ENCODE peak calls at places on chromosomes 2 and 18, in nine cellular contexts. O is MM.1S; Z is naive thymus-derived CD4-positive, alpha-beta T cell; D is CD4-positive, CD25-positive, alpha-beta regulatory T cell; R is tibial artery; S is WERI-Rb-1; H is GM23248; B is body of pancreas; I is heart left ventricle. A is an unnamed sample.

GRCh38 chr2:217223222-217223930 is 363.5 kb upstream of the TNP1 start:
- DNase-seq in R (peak; percentile 33), S (no peak), Z (no peak), B (no peak), I (no peak), O (peak; percentile 56), D (no peak), H (peak; percentile 86), A (peak; percentile 70)

GRCh38 chr2:223855426-223855825 is 18.0 kb upstream of the AP1S3 start:
- DNase-seq in O (no peak), R (no peak), I (no peak), S (no peak), Z (no peak), B (no peak), H (peak; percentile 24), D (no peak), A (no peak)

GRCh38 chr2:240189686-240190085 is 49.2 kb upstream of the OTOS start:
- DNase-seq in O (no peak), H (no peak), I (no peak), B (no peak), S (no peak), D (no peak), R (no peak), Z (no peak), A (no peak)

GRCh38 chr2:3105814-3106569 is 271.6 kb downstream of the EIPR1 start:
- DNase-seq in O (no peak), B (no peak), I (no peak), D (no peak), Z (no peak), R (no peak), S (no peak), H (no peak), A (no peak)

GRCh38 chr2:2683581-2683980 is 352.5 kb upstream of the MYT1L start:
- DNase-seq in H (no peak), D (no peak), S (no peak), I (no peak), R (no peak), B (no peak), Z (no peak), O (no peak), A (no peak)

GRCh38 chr2:62501794-62502500 is 4.0 kb downstream of the TMEM17 start:
- DNase-seq in R (no peak), O (no peak), D (no peak), H (peak; percentile 69), Z (no peak), I (no peak), B (no peak), S (no peak), A (no peak)

GRCh38 chr2:203453858-203454451 is 81.1 kb downstream of the RAPH1 start:
- DNase-seq in O (peak; percentile 49), R (no peak), S (no peak), H (peak; percentile 73), Z (peak; percentile 41), B (peak; percentile 9), I (peak; percentile 20), D (peak; percentile 8), A (no peak)

GRCh38 chr2:215517391-215517790 is 81.5 kb upstream of the FN1 start:
- DNase-seq in D (no peak), H (no peak), B (no peak), O (no peak), S (no peak), R (no peak), Z (no peak), I (no peak), A (no peak)

GRCh38 chr18:32714571-32715148 is 58.2 kb downstream of the KLHL14 start:
- DNase-seq in Z (peak; percentile 12), R (no peak), D (no peak), H (peak; percentile 62), S (peak; percentile 39), O (peak; percentile 60), B (peak; percentile 59), I (no peak), A (no peak)

GRCh38 chr2:145846986-145847385 is 1327.1 kb upstream of the ZEB2 start:
- DNase-seq in H (peak; percentile 35), R (no peak), D (no peak), I (no peak), Z (no peak), O (no peak), S (no peak), B (no peak), A (no peak)

GRCh38 chr2:180980943-180981898 is 816 bp downstream of the UBE2E3 start:
- DNase-seq in I (peak; percentile 40), R (no peak), B (peak; percentile 44), O (peak; percentile 44), H (peak; percentile 71), D (no peak), S (peak; percentile 14), Z (peak; percentile 33), A (no peak)

GRCh38 chr2:203440671-203441070 is 94.4 kb downstream of the RAPH1 start:
- DNase-seq in H (no peak), S (no peak), R (no peak), B (no peak), I (no peak), O (no peak), D (no peak), Z (no peak), A (no peak)

GRCh38 chr18:66599190-66599589 is 4.7 kb downstream of the CDH19 start:
- DNase-seq in B (no peak), D (no peak), H (no peak), O (no peak), Z (no peak), R (no peak), S (no peak), I (no peak), A (no peak)

GRCh38 chr2:10407841-10408648 is 40.1 kb downstream of the ODC1 start:
- DNase-seq in S (no peak), B (peak; percentile 93), I (no peak), R (peak; percentile 62), D (peak; percentile 21), H (peak; percentile 95), O (peak; percentile 81), Z (peak; percentile 38), A (peak; percentile 77)

GRCh38 chr2:10406491-10406890 is 41.6 kb downstream of the ODC1 start:
- DNase-seq in S (no peak), Z (no peak), H (no peak), R (no peak), B (no peak), D (no peak), I (no peak), O (no peak), A (no peak)

GRCh38 chr2:10406016-10406415 is 42.1 kb downstream of the ODC1 start:
- DNase-seq in R (no peak), O (no peak), D (no peak), S (no peak), I (no peak), B (no peak), H (peak; percentile 77), Z (no peak), A (no peak)

GRCh38 chr2:10408649-10409579 is 39.2 kb downstream of the ODC1 start:
- DNase-seq in B (peak; percentile 93), I (peak; percentile 80), O (peak; percentile 84), H (peak; percentile 71), S (peak; percentile 93), D (peak; percentile 76), R (peak; percentile 52), Z (peak; percentile 85), A (peak; percentile 48)

GRCh38 chr2:10407432-10407831 is 40.7 kb downstream of the ODC1 start:
- DNase-seq in Z (no peak), R (no peak), S (no peak), H (no peak), D (no peak), O (no peak), B (no peak), I (no peak), A (no peak)
- H3K27ac ChIP-seq in Z (peak overlapping the region; percentile 33), R (peak overlapping the region; percentile 3), S (no peak overlapping the region), H (peak overlapping the region; percentile 60), D (peak overlapping the region; percentile 60), O (peak overlapping the region; percentile 92), B (peak overlapping the region; percentile 93), I (peak overlapping the region; percentile 61), A (peak overlapping the region; percentile 92)

GRCh38 chr2:74889159-74889558 is 55.2 kb downstream of the HK2 start:
- DNase-seq in B (no peak), H (no peak), O (no peak), D (no peak), Z (no peak), S (no peak), R (no peak), I (no peak), A (no peak)

GRCh38 chr2:74886251-74886650 is 52.3 kb downstream of the HK2 start:
- DNase-seq in O (no peak), R (no peak), B (no peak), Z (no peak), S (no peak), D (no peak), H (no peak), I (no peak), A (no peak)

GRCh38 chr2:74887961-74888670 is 54.2 kb downstream of the HK2 start:
- DNase-seq in Z (no peak), S (no peak), B (no peak), H (peak; percentile 73), R (no peak), I (no peak), D (no peak), O (no peak), A (peak; percentile 8)

GRCh38 chr2:74886811-74887210 is 52.9 kb downstream of the HK2 start:
- DNase-seq in D (no peak), O (no peak), Z (no peak), H (no peak), S (peak; percentile 46), I (no peak), B (no peak), R (no peak), A (no peak)

DNA sequence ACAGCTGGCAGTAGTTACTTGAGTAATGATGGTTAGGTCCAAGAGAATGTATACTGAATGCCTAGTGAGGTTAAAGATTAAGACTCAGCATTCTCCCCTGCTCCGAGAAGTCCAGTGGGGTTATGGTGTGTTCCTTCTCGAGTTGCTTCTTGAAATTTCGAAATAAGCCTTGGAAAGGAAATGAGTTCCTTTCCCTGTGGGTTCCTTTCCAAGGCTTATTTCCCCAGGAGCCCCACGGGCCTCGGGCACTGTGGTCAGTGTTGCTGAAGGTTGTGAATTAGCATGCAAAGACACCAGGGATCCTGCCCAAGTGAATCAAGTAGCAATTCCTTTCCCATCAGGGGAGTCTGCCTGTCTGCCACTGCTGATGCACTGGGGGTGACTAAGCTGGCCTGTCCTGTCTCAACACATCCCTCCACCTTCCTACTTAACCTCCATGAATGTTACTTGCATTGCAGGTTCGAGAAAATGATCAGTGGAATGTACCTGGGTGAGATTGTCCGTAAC is 53.6 kb downstream of the HK2 start:
- DNase-seq in R (no peak), S (no peak), O (no peak), H (peak; percentile 87), I (no peak), B (no peak), D (no peak), Z (no peak), A (peak; percentile 82)
- H3K27ac ChIP-seq in R (no peak overlapping the region), S (no peak overlapping the region), O (no peak overlapping the region), H (peak overlapping the region; percentile 93), I (no peak overlapping the region), B (no peak overlapping the region), D (no peak overlapping the region), Z (no peak overlapping the region), A (peak overlapping the region; percentile 88)

GRCh38 chr18:33716061-33716683 is 138.2 kb downstream of the ASXL3 start:
- DNase-seq in S (no peak), I (no peak), O (no peak), R (no peak), B (no peak), D (no peak), Z (no peak), H (no peak), A (no peak)
- H3K27ac ChIP-seq in S (no peak overlapping the region), I (no peak overlapping the region), O (no peak overlapping the region), R (no peak overlapping the region), B (no peak overlapping the region), D (no peak overlapping the region), Z (no peak overlapping the region), H (no peak overlapping the region), A (no peak overlapping the region)

GRCh38 chr18:8893628-8894231 is 188.4 kb downstream of the MTCL1 start:
- DNase-seq in I (no peak), B (no peak), R (no peak), Z (no peak), S (no peak), O (no peak), H (no peak), D (no peak), A (no peak)
- H3K27ac ChIP-seq in I (no peak overlapping the region), B (no peak overlapping the region), R (no peak overlapping the region), Z (no peak overlapping the region), S (no peak overlapping the region), O (no peak overlapping the region), H (no peak overlapping the region), D (no peak overlapping the region), A (no peak overlapping the region)